ENCODE peak calls at places on chromosomes 11 and 22, in ten cellular contexts. T is WERI-Rb-1; U is lower lobe of right lung; G is fibroblast of mammary gland; S is GM12865; H is naive thymus-derived CD4-positive, alpha-beta T cell; Y is dorsolateral prefrontal cortex; M is fibroblast of the aortic adventitia; W is endodermal cell; D is AG10803. B is an unnamed sample.

GRCh38 chr11:105937331-105937730 is 84.7 kb downstream of the MSANTD4 start:
- DNase-seq in T (no peak), U (no peak), G (peak), S (no peak), H (no peak), Y (no peak), M (peak), W (no peak), D (no peak), B (no peak)

GRCh38 chr11:93054881-93055280 is 85.4 kb downstream of the MTNR1B start:
- DNase-seq in T (no peak), U (no peak), G (peak), S (peak), H (no peak), Y (no peak), M (peak), W (no peak), D (peak), B (no peak)

GRCh38 chr22:39270792-39271191 is 26.0 kb upstream of the PDGFB start:
- DNase-seq in T (no peak), U (no peak), G (no peak), S (no peak), H (no peak), Y (no peak), M (no peak), W (no peak), D (no peak), B (no peak)

GRCh38 chr11:41119484-41119883 is 340.0 kb downstream of the LRRC4C start:
- DNase-seq in T (no peak), U (no peak), G (no peak), S (peak), H (no peak), Y (no peak), M (no peak), W (no peak), D (no peak), B (no peak)

GRCh38 chr11:25691959-25692358 is 640.0 kb upstream of the ANO3 start:
- DNase-seq in T (no peak), U (no peak), G (no peak), S (no peak), H (no peak), Y (no peak), M (no peak), W (no peak), D (no peak), B (no peak)

GRCh38 chr11:67626970-67627369 is 2.8 kb downstream of the NUDT8 start:
- DNase-seq in T (no peak), U (no peak), G (no peak), S (no peak), H (no peak), Y (peak), M (no peak), W (peak), D (no peak), B (no peak)

GRCh38 chr11:26878959-26879581 is 114.8 kb upstream of the FIBIN start:
- DNase-seq in T (no peak), U (no peak), G (no peak), S (no peak), H (no peak), Y (no peak), M (no peak), W (peak), D (no peak), B (no peak)

GRCh38 chr11:74672956-74673895 is 58.0 kb downstream of the CHRDL2 start:
- DNase-seq in T (no peak), U (no peak), G (peak), S (no peak), H (no peak), Y (no peak), M (peak), W (peak), D (peak), B (no peak)

GRCh38 chr22:31284241-31284745 is 8.0 kb downstream of the PIK3IP1 start:
- DNase-seq in T (peak), U (no peak), G (no peak), S (no peak), H (no peak), Y (no peak), M (no peak), W (no peak), D (no peak), B (no peak)

GRCh38 chr11:108906826-108907225 is 242.0 kb downstream of the DDX10 start:
- DNase-seq in T (no peak), U (no peak), G (peak), S (no peak), H (no peak), Y (no peak), M (peak), W (no peak), D (peak), B (no peak)

GRCh38 chr11:73404048-73404447 is 27.8 kb downstream of the RELT start:
- DNase-seq in T (peak), U (peak), G (peak), S (no peak), H (no peak), Y (no peak), M (peak), W (peak), D (peak), B (no peak)

GRCh38 chr11:93817426-93818348 is 32.7 kb downstream of the VSTM5 start:
- DNase-seq in T (no peak), U (no peak), G (peak), S (no peak), H (no peak), Y (no peak), M (no peak), W (no peak), D (peak), B (no peak)

GRCh38 chr11:130448416-130449068 is at the start of gene ADAMTS15:
- DNase-seq in T (peak), U (peak), G (peak), S (peak), H (peak), Y (no peak), M (peak), W (peak), D (peak), B (peak)

GRCh38 chr22:28815101-28815500 is 14.7 kb upstream of the XBP1 start:
- DNase-seq in T (no peak), U (no peak), G (no peak), S (no peak), H (no peak), Y (no peak), M (no peak), W (no peak), D (no peak), B (peak)

GRCh38 chr11:67636962-67637361 is 2.6 kb downstream of the TBX10 start:
- DNase-seq in T (no peak), U (no peak), G (no peak), S (peak), H (no peak), Y (no peak), M (no peak), W (no peak), D (no peak), B (no peak)

GRCh38 chr11:115155978-115156377 is 348.2 kb downstream of the CADM1 start:
- DNase-seq in T (no peak), U (no peak), G (no peak), S (no peak), H (no peak), Y (no peak), M (no peak), W (no peak), D (no peak), B (no peak)

GRCh38 chr22:40463017-40463631 is 92.7 kb downstream of the SGSM3 start:
- DNase-seq in T (no peak), U (no peak), G (no peak), S (peak), H (peak), Y (no peak), M (no peak), W (no peak), D (no peak), B (peak)

GRCh38 chr11:369336-370018 is at the start of gene B4GALNT4:
- DNase-seq in T (peak), U (peak), G (no peak), S (no peak), H (peak), Y (no peak), M (peak), W (peak), D (no peak), B (no peak)

GRCh38 chr22:32831571-32831970 is 30.1 kb downstream of the TIMP3 start:
- DNase-seq in T (no peak), U (no peak), G (no peak), S (no peak), H (no peak), Y (no peak), M (no peak), W (no peak), D (no peak), B (no peak)

GRCh38 chr11:20248345-20248744 is 88.1 kb upstream of the DBX1 start:
- DNase-seq in T (no peak), U (no peak), G (no peak), S (no peak), H (no peak), Y (no peak), M (no peak), W (no peak), D (no peak), B (no peak)

GRCh38 chr11:6812391-6813005 is 13.0 kb upstream of the OR6A2 start:
- DNase-seq in T (peak), U (no peak), G (peak), S (peak), H (peak), Y (no peak), M (peak), W (peak), D (peak), B (peak)

GRCh38 chr22:20227363-20227762 is 40.8 kb downstream of the RTN4R start:
- DNase-seq in T (no peak), U (no peak), G (no peak), S (no peak), H (no peak), Y (no peak), M (no peak), W (no peak), D (no peak), B (no peak)

DNA sequence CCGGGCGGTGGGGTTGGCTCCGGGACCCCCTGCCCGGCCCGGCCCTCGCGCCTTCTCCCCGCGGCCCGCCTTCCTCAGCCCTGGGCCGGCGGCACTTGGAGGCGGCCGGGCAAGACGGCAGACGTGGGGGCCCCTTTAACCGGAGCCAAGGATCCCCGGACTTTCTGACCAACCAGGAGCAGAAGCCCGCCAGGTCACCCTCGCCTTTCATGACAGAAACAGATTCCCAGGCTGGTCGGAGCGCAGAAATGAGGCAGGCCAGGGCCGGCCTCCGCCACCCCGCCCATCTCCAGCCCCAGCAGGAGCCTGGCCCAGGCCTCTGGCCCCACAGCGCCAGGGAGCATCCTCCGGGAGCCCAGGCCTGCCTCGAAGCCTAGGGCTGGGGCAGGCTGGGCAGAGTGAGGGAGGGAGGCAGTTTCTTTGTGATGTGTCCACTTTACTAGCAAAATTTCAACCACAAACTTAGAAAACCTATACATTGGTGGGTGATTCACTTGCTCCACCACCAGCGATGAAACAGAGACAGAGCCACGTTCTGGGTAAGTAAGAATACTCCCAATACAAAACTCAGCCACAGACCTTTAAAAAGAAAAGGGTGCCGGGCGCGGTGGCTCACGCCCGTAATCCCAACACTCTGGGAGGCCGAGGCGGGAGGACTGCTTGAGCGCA is 22.5 kb downstream of the CDKN1C start:
- DNase-seq in T (no peak), U (no peak), G (no peak), S (no peak), H (no peak), Y (no peak), M (no peak), W (peak), D (no peak), B (no peak)
- H3K4me3 ChIP-seq in T (no peak), U (no peak), G (no peak), S (no peak), H (no peak), Y (no peak), M (no peak), W (no peak), D (no peak), B (no peak)

DNA sequence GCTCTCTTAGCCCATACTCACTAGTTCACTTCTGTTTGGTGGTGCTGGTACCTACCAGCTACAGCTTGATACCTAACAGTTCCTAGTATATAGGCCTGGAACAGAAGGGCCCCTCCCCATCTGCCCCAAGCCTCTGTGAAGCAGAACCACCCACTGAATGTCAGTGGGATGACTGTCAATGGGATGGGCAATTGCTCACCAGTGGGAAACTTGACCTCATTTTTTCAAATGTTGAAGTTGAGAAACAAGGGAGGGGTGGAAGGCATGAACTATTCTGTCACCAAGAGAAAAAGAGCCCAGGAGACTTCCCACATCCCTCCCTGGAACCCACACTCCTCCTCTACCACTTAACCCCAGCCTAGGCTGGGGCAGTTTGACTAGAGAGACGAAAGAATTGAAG is at the start of gene NLRP10:
- DNase-seq in T (no peak), U (no peak), G (peak), S (no peak), H (no peak), Y (no peak), M (peak), W (no peak), D (peak), B (no peak)
- H3K4me3 ChIP-seq in T (no peak), U (no peak), G (peak), S (no peak), H (no peak), Y (no peak), M (no peak), W (no peak), D (no peak), B (no peak)

GRCh38 chr22:36333632-36334031 is 54.1 kb downstream of the MYH9 start:
- DNase-seq in T (no peak), U (no peak), G (no peak), S (no peak), H (no peak), Y (no peak), M (no peak), W (no peak), D (no peak), B (no peak)
- H3K4me3 ChIP-seq in T (no peak), U (no peak), G (no peak), S (no peak), H (peak), Y (no peak), M (no peak), W (no peak), D (no peak), B (no peak)

GRCh38 chr11:2135648-2136201 is 3.5 kb downstream of the IGF2 start:
- DNase-seq in T (no peak), U (peak), G (no peak), S (no peak), H (no peak), Y (no peak), M (no peak), W (no peak), D (no peak), B (no peak)
- H3K4me3 ChIP-seq in T (no peak), U (no peak), G (no peak), S (no peak), H (no peak), Y (peak), M (no peak), W (no peak), D (no peak), B (no peak)

GRCh38 chr22:22072169-22072836 is 89.7 kb upstream of the TOP3B start:
- DNase-seq in T (no peak), U (no peak), G (no peak), S (no peak), H (no peak), Y (no peak), M (no peak), W (no peak), D (no peak), B (no peak)
- H3K4me3 ChIP-seq in T (no peak), U (no peak), G (no peak), S (no peak), H (no peak), Y (no peak), M (no peak), W (no peak), D (no peak), B (no peak)

GRCh38 chr11:56909563-56909962 is 79.2 kb upstream of the OR5AK2 start:
- DNase-seq in T (no peak), U (no peak), G (no peak), S (no peak), H (no peak), Y (no peak), M (no peak), W (no peak), D (no peak), B (no peak)

GRCh38 chr11:56911312-56911711 is 77.4 kb upstream of the OR5AK2 start:
- DNase-seq in T (no peak), U (no peak), G (peak), S (no peak), H (no peak), Y (no peak), M (no peak), W (no peak), D (no peak), B (no peak)

GRCh38 chr11:56909080-56909479 is 79.6 kb upstream of the OR5AK2 start:
- DNase-seq in T (no peak), U (no peak), G (no peak), S (no peak), H (no peak), Y (no peak), M (no peak), W (no peak), D (no peak), B (no peak)

GRCh38 chr11:56910785-56911184 is 77.9 kb upstream of the OR5AK2 start:
- DNase-seq in T (no peak), U (no peak), G (peak), S (no peak), H (no peak), Y (peak), M (peak), W (no peak), D (no peak), B (no peak)

GRCh38 chr11:56910046-56910753 is 78.5 kb upstream of the OR5AK2 start:
- DNase-seq in T (no peak), U (no peak), G (no peak), S (no peak), H (no peak), Y (no peak), M (no peak), W (no peak), D (no peak), B (no peak)
- H3K4me3 ChIP-seq in T (no peak), U (no peak), G (no peak), S (no peak), H (no peak), Y (no peak), M (no peak), W (no peak), D (no peak), B (no peak)

GRCh38 chr11:69636512-69636866 is 4.5 kb upstream of the CCND1 start:
- DNase-seq in T (peak), U (peak), G (peak), S (no peak), H (no peak), Y (no peak), M (peak), W (peak), D (peak), B (no peak)
- H3K4me3 ChIP-seq in T (peak), U (peak), G (peak), S (no peak), H (no peak), Y (peak), M (peak), W (peak), D (peak), B (no peak)

DNA sequence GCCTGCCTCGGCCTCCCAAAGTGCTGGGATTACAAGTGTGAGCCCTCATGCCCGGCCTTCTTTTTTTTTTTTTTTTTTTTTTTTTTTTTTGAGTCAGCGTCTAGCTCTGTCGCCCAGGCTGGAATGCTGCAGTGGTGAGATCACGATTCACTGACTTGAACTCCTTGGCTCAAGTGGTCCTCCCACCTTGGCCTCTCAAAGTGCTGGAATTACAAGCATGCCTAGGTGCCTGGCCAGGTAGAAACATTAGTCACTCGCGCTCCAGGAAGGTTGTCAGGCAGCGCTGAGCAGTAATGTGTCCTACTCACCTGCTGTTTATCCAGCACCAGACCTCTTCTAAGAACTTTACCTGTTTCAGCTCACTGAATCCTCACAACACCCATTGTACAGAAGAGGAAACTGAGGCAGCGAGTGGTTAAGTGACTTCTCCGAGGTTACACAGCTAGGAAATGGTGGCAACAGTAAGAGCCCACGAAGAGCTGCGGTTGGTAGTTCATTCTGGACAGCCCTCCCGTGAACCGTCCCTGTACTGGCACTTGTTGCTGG is 496 bp upstream of the CST6 start:
- DNase-seq in T (no peak), U (peak), G (peak), S (no peak), H (no peak), Y (no peak), M (peak), W (peak), D (peak), B (no peak)
- H3K4me3 ChIP-seq in T (no peak), U (peak), G (no peak), S (no peak), H (no peak), Y (no peak), M (no peak), W (no peak), D (no peak), B (no peak)

DNA sequence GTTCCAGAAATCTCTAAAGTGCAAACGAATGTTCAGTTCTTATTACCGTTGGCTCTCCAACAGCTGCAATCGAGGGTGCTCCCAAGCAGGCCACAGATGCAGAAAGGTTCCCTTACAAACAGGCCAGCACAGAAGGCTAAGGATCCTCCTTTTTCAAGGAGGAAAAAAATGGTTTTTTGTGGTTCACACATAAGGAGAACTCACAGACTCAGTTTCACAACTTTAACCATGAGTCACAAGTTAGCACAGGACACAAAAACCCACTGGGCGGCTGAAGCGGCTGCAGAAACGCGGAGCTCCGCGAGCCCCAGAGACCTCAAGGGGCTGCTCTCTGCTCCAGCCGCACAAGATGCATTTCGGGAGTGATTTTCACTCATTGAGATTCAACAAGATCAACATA is 98.2 kb upstream of the PRR5 start:
- DNase-seq in T (no peak), U (no peak), G (peak), S (no peak), H (no peak), Y (no peak), M (no peak), W (no peak), D (no peak), B (no peak)
- H3K4me3 ChIP-seq in T (no peak), U (no peak), G (no peak), S (no peak), H (no peak), Y (no peak), M (no peak), W (no peak), D (no peak), B (no peak)